ENCODE peak calls at places on chromosomes 11 and 22, in four cellular contexts. X is cardiac muscle cell, B is sigmoid colon, D is stomach. V is an unnamed sample. For H3K4me1, the result is how much of the 10 kb centered on the place peaks cover.

GRCh38 chr22:48151641-48152040 is 1389.2 kb downstream of the TBC1D22A start:
- DNase-seq in X (no peak), B (no peak), D (no peak), V (no peak)

GRCh38 chr11:121886956-121887355 is 229.1 kb downstream of the BLID start:
- DNase-seq in X (no peak), B (no peak), D (no peak), V (no peak)

GRCh38 chr22:39170825-39171622 is 18.5 kb upstream of the CBX7 start:
- DNase-seq in X (peak), B (peak), D (peak), V (peak)

GRCh38 chr11:25734592-25735211 is 597.2 kb upstream of the ANO3 start:
- DNase-seq in X (peak), B (no peak), D (no peak), V (no peak)

GRCh38 chr11:71447791-71448256 is 369 bp downstream of the DHCR7 start:
- DNase-seq in X (peak), B (no peak), D (peak), V (peak)

GRCh38 chr22:26579331-26579886 is 10.5 kb downstream of the TPST2 start:
- DNase-seq in X (no peak), B (no peak), D (peak), V (peak)

GRCh38 chr11:100932474-100933100 is 197.0 kb downstream of the PGR start:
- DNase-seq in X (peak), B (no peak), D (no peak), V (no peak)

GRCh38 chr11:46452918-46453517 is 61.4 kb upstream of the CHRM4 start:
- DNase-seq in X (no peak), B (no peak), D (no peak), V (no peak)

GRCh38 chr11:115100706-115101105 is 403.5 kb downstream of the CADM1 start:
- DNase-seq in X (no peak), B (no peak), D (no peak), V (no peak)

GRCh38 chr22:40156001-40156516 is 21.7 kb upstream of the TNRC6B start:
- DNase-seq in X (peak), B (no peak), D (peak), V (peak)

GRCh38 chr11:35622070-35622469 is 3.8 kb downstream of the FJX1 start:
- DNase-seq in X (peak), B (no peak), D (no peak), V (no peak)

GRCh38 chr11:7668911-7669310 is 4.4 kb downstream of the CYB5R2 start:
- DNase-seq in X (no peak), B (no peak), D (no peak), V (no peak)

GRCh38 chr11:57331720-57332119 is 4.0 kb downstream of the SSRP1 start:
- DNase-seq in X (no peak), B (no peak), D (no peak), V (no peak)

GRCh38 chr11:12765428-12765827 is 91.2 kb downstream of the TEAD1 start:
- DNase-seq in X (no peak), B (no peak), D (no peak), V (no peak)

GRCh38 chr22:44497218-44497903 is 672 bp downstream of the RTL6 start:
- DNase-seq in X (peak), B (peak), D (no peak), V (no peak)
- H3K4me3 ChIP-seq in X (peak), B (peak), D (peak), V (no peak)

DNA sequence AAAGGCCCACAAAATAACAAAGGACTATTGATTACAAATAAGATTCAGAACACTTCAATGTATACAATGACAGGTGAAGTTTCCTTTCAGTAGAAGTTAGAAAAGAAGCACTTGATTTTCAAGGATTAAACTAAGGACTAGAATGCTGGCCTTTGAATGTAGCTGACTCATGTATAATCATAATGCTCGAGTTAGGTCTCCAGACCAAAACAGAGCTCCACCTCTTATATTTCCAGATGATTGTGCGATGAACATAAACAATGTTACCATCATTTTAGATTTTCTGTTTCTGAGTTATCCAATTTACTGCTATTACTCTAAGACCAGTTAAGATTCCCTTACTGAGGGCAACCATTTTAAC is 40.4 kb upstream of the RAPSN start:
- DNase-seq in X (no peak), B (no peak), D (no peak), V (no peak)
- H3K27ac ChIP-seq in X (peak), B (no peak), D (peak), V (no peak)

GRCh38 chr22:37511368-37512104 is 7.7 kb downstream of the CARD10 start:
- DNase-seq in X (no peak), B (no peak), D (no peak), V (no peak)
- H3K4me1 ChIP-seq in X (under half), B (under half), D (under half), V (under half)

DNA sequence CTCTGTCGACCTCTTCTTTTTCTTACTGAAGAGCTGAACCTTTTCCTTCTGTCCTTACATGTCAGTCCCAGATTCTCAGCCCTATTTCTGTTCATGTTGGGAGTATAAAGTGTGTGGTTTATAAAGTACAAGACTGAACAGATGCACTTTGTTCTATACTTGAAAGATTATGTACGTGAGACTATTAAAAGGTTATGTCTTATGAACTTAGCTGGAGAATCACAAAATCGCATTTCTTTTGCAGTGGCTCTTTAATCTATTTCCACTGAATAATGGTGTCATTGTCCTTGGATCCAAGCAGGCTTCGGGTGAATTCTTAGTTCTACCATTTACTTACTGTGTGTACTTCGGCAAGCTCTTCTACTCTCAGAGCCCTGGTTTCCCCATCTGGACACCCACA is 558.4 kb downstream of the TMEM135 start:
- DNase-seq in X (no peak), B (no peak), D (no peak), V (no peak)
- H3K4me3 ChIP-seq in X (no peak), B (no peak), D (no peak), V (no peak)

GRCh38 chr11:67673902-67674301 is 521 bp downstream of the ALDH3B2 start:
- DNase-seq in X (no peak), B (no peak), D (no peak), V (no peak)
- H3K27ac ChIP-seq in X (no peak), B (no peak), D (no peak), V (no peak)

DNA sequence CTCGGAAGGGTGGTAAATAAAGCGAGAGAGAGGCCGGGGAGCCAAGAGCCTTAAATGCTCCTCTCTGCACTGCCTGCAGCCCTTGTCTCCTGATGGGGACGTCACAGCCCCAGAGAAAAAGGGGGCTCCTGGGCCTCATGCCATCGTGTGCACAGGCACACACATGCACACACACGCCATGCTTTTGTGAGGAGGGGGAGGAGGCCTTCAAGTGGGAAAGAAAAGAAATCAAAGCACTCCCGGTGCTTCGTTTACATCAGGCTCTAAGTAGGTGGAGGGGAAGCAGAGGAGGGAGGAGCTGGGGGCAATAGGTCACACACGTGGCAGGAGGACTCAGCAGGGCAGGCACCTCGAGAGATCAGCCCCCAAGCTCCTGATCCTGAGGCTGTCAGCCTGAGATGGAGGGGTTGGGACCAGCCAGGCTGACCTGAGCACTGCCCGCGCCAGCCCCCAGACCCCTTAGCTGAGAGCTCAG is 68.2 kb upstream of the NECTIN1 start:
- DNase-seq in X (no peak), B (no peak), D (no peak), V (no peak)
- H3K4me1 ChIP-seq in X (under half), B (under half), D (under half), V (under half)